ENCODE peak calls at places on chromosomes 3 and 15, in nine cellular contexts. One of them, this sample, is unnamed.

GRCh38 chr3:141368062-141368924 is at the start of gene ZBTB38:
- DNase-seq in NCI-H1105: no peak
- DNase-seq in activated naive CD4-positive, alpha-beta T cell: no peak
- DNase-seq in AG20443: peak
- DNase-seq in omental fat pad: peak
- DNase-seq in SHP77: peak
- DNase-seq in ACHN: peak
- DNase-seq in astrocyte of the spinal cord: peak
- DNase-seq in T-helper 9 cell: no peak
- DNase-seq in this sample: peak

GRCh38 chr15:67468431-67468830 is 52.5 kb upstream of the C15orf61 start:
- DNase-seq in AG20443: no peak
- DNase-seq in ACHN: no peak
- DNase-seq in NCI-H1105: peak
- DNase-seq in activated naive CD4-positive, alpha-beta T cell: no peak
- DNase-seq in astrocyte of the spinal cord: no peak
- DNase-seq in T-helper 9 cell: no peak
- DNase-seq in omental fat pad: no peak
- DNase-seq in SHP77: no peak
- DNase-seq in this sample: no peak

GRCh38 chr3:134516905-134517304 is 31.0 kb downstream of the CEP63 start:
- DNase-seq in activated naive CD4-positive, alpha-beta T cell: no peak
- DNase-seq in SHP77: no peak
- DNase-seq in AG20443: no peak
- DNase-seq in omental fat pad: no peak
- DNase-seq in astrocyte of the spinal cord: no peak
- DNase-seq in ACHN: peak
- DNase-seq in T-helper 9 cell: no peak
- DNase-seq in NCI-H1105: no peak
- DNase-seq in this sample: no peak

GRCh38 chr15:81820236-81820635 is 225.6 kb downstream of the MEX3B start:
- DNase-seq in omental fat pad: no peak
- DNase-seq in T-helper 9 cell: no peak
- DNase-seq in astrocyte of the spinal cord: no peak
- DNase-seq in activated naive CD4-positive, alpha-beta T cell: no peak
- DNase-seq in AG20443: no peak
- DNase-seq in SHP77: no peak
- DNase-seq in ACHN: no peak
- DNase-seq in NCI-H1105: no peak
- DNase-seq in this sample: no peak

GRCh38 chr3:80549173-80549572 is 781.4 kb upstream of the ROBO1 start:
- DNase-seq in activated naive CD4-positive, alpha-beta T cell: no peak
- DNase-seq in ACHN: no peak
- DNase-seq in NCI-H1105: no peak
- DNase-seq in T-helper 9 cell: no peak
- DNase-seq in AG20443: no peak
- DNase-seq in astrocyte of the spinal cord: no peak
- DNase-seq in SHP77: no peak
- DNase-seq in omental fat pad: no peak
- DNase-seq in this sample: no peak

GRCh38 chr15:63502137-63502801 is 2.1 kb upstream of the USP3 start:
- DNase-seq in omental fat pad: no peak
- DNase-seq in AG20443: no peak
- DNase-seq in NCI-H1105: no peak
- DNase-seq in ACHN: no peak
- DNase-seq in activated naive CD4-positive, alpha-beta T cell: no peak
- DNase-seq in T-helper 9 cell: no peak
- DNase-seq in SHP77: no peak
- DNase-seq in astrocyte of the spinal cord: peak
- DNase-seq in this sample: peak

GRCh38 chr3:183278479-183279088 is 25.5 kb downstream of the B3GNT5 start:
- DNase-seq in astrocyte of the spinal cord: peak
- DNase-seq in ACHN: peak
- DNase-seq in NCI-H1105: no peak
- DNase-seq in SHP77: no peak
- DNase-seq in AG20443: no peak
- DNase-seq in T-helper 9 cell: no peak
- DNase-seq in omental fat pad: no peak
- DNase-seq in activated naive CD4-positive, alpha-beta T cell: no peak
- DNase-seq in this sample: no peak

GRCh38 chr15:73989001-73989798 is 2.9 kb downstream of the STOML1 start:
- DNase-seq in SHP77: no peak
- DNase-seq in activated naive CD4-positive, alpha-beta T cell: no peak
- DNase-seq in NCI-H1105: no peak
- DNase-seq in T-helper 9 cell: no peak
- DNase-seq in ACHN: peak
- DNase-seq in astrocyte of the spinal cord: peak
- DNase-seq in omental fat pad: no peak
- DNase-seq in AG20443: peak
- DNase-seq in this sample: peak

GRCh38 chr3:1752205-1752604 is 346.5 kb upstream of the CNTN4 start:
- DNase-seq in astrocyte of the spinal cord: no peak
- DNase-seq in NCI-H1105: no peak
- DNase-seq in SHP77: no peak
- DNase-seq in T-helper 9 cell: no peak
- DNase-seq in ACHN: no peak
- DNase-seq in omental fat pad: no peak
- DNase-seq in AG20443: no peak
- DNase-seq in activated naive CD4-positive, alpha-beta T cell: no peak
- DNase-seq in this sample: peak

GRCh38 chr15:77966540-77967290 is 110.8 kb downstream of the TBC1D2B start:
- DNase-seq in activated naive CD4-positive, alpha-beta T cell: no peak
- DNase-seq in ACHN: peak
- DNase-seq in SHP77: peak
- DNase-seq in astrocyte of the spinal cord: peak
- DNase-seq in AG20443: peak
- DNase-seq in NCI-H1105: no peak
- DNase-seq in T-helper 9 cell: peak
- DNase-seq in omental fat pad: no peak
- DNase-seq in this sample: peak

GRCh38 chr3:140568842-140569520 is 108.9 kb upstream of the TRIM42 start:
- DNase-seq in NCI-H1105: no peak
- DNase-seq in AG20443: no peak
- DNase-seq in astrocyte of the spinal cord: no peak
- DNase-seq in T-helper 9 cell: no peak
- DNase-seq in SHP77: no peak
- DNase-seq in omental fat pad: no peak
- DNase-seq in activated naive CD4-positive, alpha-beta T cell: no peak
- DNase-seq in ACHN: no peak
- DNase-seq in this sample: no peak

GRCh38 chr3:4756060-4756775 is 223.0 kb upstream of the BHLHE40 start:
- DNase-seq in SHP77: no peak
- DNase-seq in T-helper 9 cell: no peak
- DNase-seq in NCI-H1105: no peak
- DNase-seq in ACHN: no peak
- DNase-seq in omental fat pad: no peak
- DNase-seq in astrocyte of the spinal cord: no peak
- DNase-seq in activated naive CD4-positive, alpha-beta T cell: no peak
- DNase-seq in AG20443: no peak
- DNase-seq in this sample: no peak

GRCh38 chr15:78049691-78050440 is 27.6 kb downstream of the TBC1D2B start:
- DNase-seq in ACHN: no peak
- DNase-seq in SHP77: no peak
- DNase-seq in NCI-H1105: no peak
- DNase-seq in astrocyte of the spinal cord: peak
- DNase-seq in T-helper 9 cell: no peak
- DNase-seq in activated naive CD4-positive, alpha-beta T cell: no peak
- DNase-seq in omental fat pad: no peak
- DNase-seq in AG20443: peak
- DNase-seq in this sample: peak

GRCh38 chr3:139238281-139239030 is 105.4 kb upstream of the MRPS22 start:
- DNase-seq in NCI-H1105: no peak
- DNase-seq in astrocyte of the spinal cord: no peak
- DNase-seq in omental fat pad: no peak
- DNase-seq in SHP77: no peak
- DNase-seq in ACHN: no peak
- DNase-seq in AG20443: peak
- DNase-seq in T-helper 9 cell: no peak
- DNase-seq in activated naive CD4-positive, alpha-beta T cell: no peak
- DNase-seq in this sample: no peak

GRCh38 chr15:76012021-76012551 is at the start of gene NRG4:
- DNase-seq in activated naive CD4-positive, alpha-beta T cell: no peak
- DNase-seq in NCI-H1105: no peak
- DNase-seq in AG20443: no peak
- DNase-seq in T-helper 9 cell: no peak
- DNase-seq in ACHN: no peak
- DNase-seq in SHP77: peak
- DNase-seq in astrocyte of the spinal cord: no peak
- DNase-seq in omental fat pad: no peak
- DNase-seq in this sample: peak

GRCh38 chr15:94620632-94621031 is 389.3 kb downstream of the MCTP2 start:
- DNase-seq in AG20443: no peak
- DNase-seq in NCI-H1105: no peak
- DNase-seq in T-helper 9 cell: no peak
- DNase-seq in SHP77: no peak
- DNase-seq in astrocyte of the spinal cord: no peak
- DNase-seq in activated naive CD4-positive, alpha-beta T cell: no peak
- DNase-seq in ACHN: no peak
- DNase-seq in omental fat pad: no peak
- DNase-seq in this sample: no peak

GRCh38 chr3:58217209-58217811 is 6.5 kb upstream of the DNASE1L3 start:
- DNase-seq in astrocyte of the spinal cord: peak
- DNase-seq in AG20443: peak
- DNase-seq in SHP77: peak
- DNase-seq in T-helper 9 cell: peak
- DNase-seq in activated naive CD4-positive, alpha-beta T cell: peak
- DNase-seq in ACHN: peak
- DNase-seq in omental fat pad: no peak
- DNase-seq in NCI-H1105: no peak
- DNase-seq in this sample: peak

GRCh38 chr3:148459931-148460513 is 237.7 kb upstream of the AGTR1 start:
- DNase-seq in SHP77: no peak
- DNase-seq in NCI-H1105: no peak
- DNase-seq in astrocyte of the spinal cord: peak
- DNase-seq in AG20443: peak
- DNase-seq in ACHN: peak
- DNase-seq in T-helper 9 cell: no peak
- DNase-seq in activated naive CD4-positive, alpha-beta T cell: no peak
- DNase-seq in omental fat pad: no peak
- DNase-seq in this sample: peak

GRCh38 chr15:43867096-43867495 is 40.3 kb downstream of the WDR76 start:
- DNase-seq in NCI-H1105: no peak
- DNase-seq in astrocyte of the spinal cord: no peak
- DNase-seq in activated naive CD4-positive, alpha-beta T cell: no peak
- DNase-seq in ACHN: no peak
- DNase-seq in T-helper 9 cell: no peak
- DNase-seq in AG20443: no peak
- DNase-seq in SHP77: no peak
- DNase-seq in omental fat pad: no peak
- DNase-seq in this sample: no peak

GRCh38 chr15:57323806-57324589 is 52.3 kb upstream of the CGNL1 start:
- DNase-seq in omental fat pad: no peak
- DNase-seq in activated naive CD4-positive, alpha-beta T cell: no peak
- DNase-seq in ACHN: peak
- DNase-seq in astrocyte of the spinal cord: peak
- DNase-seq in AG20443: no peak
- DNase-seq in NCI-H1105: no peak
- DNase-seq in T-helper 9 cell: no peak
- DNase-seq in SHP77: peak
- DNase-seq in this sample: peak

GRCh38 chr3:99967796-99968195 is 146.5 kb downstream of the FILIP1L start:
- DNase-seq in AG20443: no peak
- DNase-seq in astrocyte of the spinal cord: no peak
- DNase-seq in SHP77: no peak
- DNase-seq in T-helper 9 cell: no peak
- DNase-seq in activated naive CD4-positive, alpha-beta T cell: no peak
- DNase-seq in omental fat pad: no peak
- DNase-seq in ACHN: no peak
- DNase-seq in NCI-H1105: no peak
- DNase-seq in this sample: no peak

GRCh38 chr15:79820820-79821219 is 76.0 kb downstream of the MTHFS start:
- DNase-seq in omental fat pad: no peak
- DNase-seq in AG20443: no peak
- DNase-seq in SHP77: no peak
- DNase-seq in ACHN: no peak
- DNase-seq in T-helper 9 cell: no peak
- DNase-seq in NCI-H1105: no peak
- DNase-seq in activated naive CD4-positive, alpha-beta T cell: no peak
- DNase-seq in astrocyte of the spinal cord: no peak
- DNase-seq in this sample: no peak

GRCh38 chr3:171556133-171556532 is 95.9 kb upstream of the TNIK start:
- DNase-seq in T-helper 9 cell: no peak
- DNase-seq in astrocyte of the spinal cord: no peak
- DNase-seq in NCI-H1105: peak
- DNase-seq in ACHN: no peak
- DNase-seq in SHP77: no peak
- DNase-seq in AG20443: no peak
- DNase-seq in omental fat pad: no peak
- DNase-seq in activated naive CD4-positive, alpha-beta T cell: no peak
- DNase-seq in this sample: no peak

GRCh38 chr3:20608054-20608738 is 422.2 kb upstream of the SGO1 start:
- DNase-seq in T-helper 9 cell: no peak
- DNase-seq in ACHN: no peak
- DNase-seq in astrocyte of the spinal cord: no peak
- DNase-seq in AG20443: no peak
- DNase-seq in activated naive CD4-positive, alpha-beta T cell: no peak
- DNase-seq in SHP77: peak
- DNase-seq in omental fat pad: no peak
- DNase-seq in NCI-H1105: no peak
- DNase-seq in this sample: no peak

GRCh38 chr3:129621626-129622417 is 15.3 kb upstream of the PLXND1 start:
- DNase-seq in ACHN: no peak
- DNase-seq in T-helper 9 cell: no peak
- DNase-seq in activated naive CD4-positive, alpha-beta T cell: no peak
- DNase-seq in omental fat pad: no peak
- DNase-seq in SHP77: no peak
- DNase-seq in AG20443: no peak
- DNase-seq in NCI-H1105: no peak
- DNase-seq in astrocyte of the spinal cord: no peak
- DNase-seq in this sample: no peak

GRCh38 chr3:22157848-22158247 is 406.8 kb upstream of the ZNF385D start:
- DNase-seq in NCI-H1105: no peak
- DNase-seq in astrocyte of the spinal cord: no peak
- DNase-seq in ACHN: no peak
- DNase-seq in T-helper 9 cell: no peak
- DNase-seq in omental fat pad: no peak
- DNase-seq in SHP77: no peak
- DNase-seq in AG20443: no peak
- DNase-seq in activated naive CD4-positive, alpha-beta T cell: no peak
- DNase-seq in this sample: no peak

GRCh38 chr3:65672876-65673815 is 365.6 kb downstream of the MAGI1 start:
- DNase-seq in astrocyte of the spinal cord: peak
- DNase-seq in NCI-H1105: peak
- DNase-seq in omental fat pad: peak
- DNase-seq in activated naive CD4-positive, alpha-beta T cell: no peak
- DNase-seq in T-helper 9 cell: no peak
- DNase-seq in AG20443: peak
- DNase-seq in ACHN: peak
- DNase-seq in SHP77: peak
- DNase-seq in this sample: peak

GRCh38 chr3:107124885-107125284 is 252.4 kb upstream of the CCDC54 start:
- DNase-seq in ACHN: no peak
- DNase-seq in activated naive CD4-positive, alpha-beta T cell: no peak
- DNase-seq in AG20443: peak
- DNase-seq in astrocyte of the spinal cord: peak
- DNase-seq in NCI-H1105: no peak
- DNase-seq in T-helper 9 cell: no peak
- DNase-seq in omental fat pad: no peak
- DNase-seq in SHP77: no peak
- DNase-seq in this sample: no peak

GRCh38 chr15:74174216-74174965 is 881 bp downstream of the ISLR start:
- DNase-seq in AG20443: peak
- DNase-seq in NCI-H1105: no peak
- DNase-seq in T-helper 9 cell: no peak
- DNase-seq in activated naive CD4-positive, alpha-beta T cell: no peak
- DNase-seq in omental fat pad: no peak
- DNase-seq in astrocyte of the spinal cord: peak
- DNase-seq in SHP77: peak
- DNase-seq in ACHN: no peak
- DNase-seq in this sample: no peak

GRCh38 chr3:181292984-181293383 is 303.4 kb upstream of the DNAJC19 start:
- DNase-seq in T-helper 9 cell: no peak
- DNase-seq in NCI-H1105: no peak
- DNase-seq in omental fat pad: no peak
- DNase-seq in astrocyte of the spinal cord: peak
- DNase-seq in SHP77: no peak
- DNase-seq in ACHN: peak
- DNase-seq in activated naive CD4-positive, alpha-beta T cell: no peak
- DNase-seq in AG20443: no peak
- DNase-seq in this sample: no peak

GRCh38 chr3:126208618-126209256 is 28.4 kb upstream of the ALDH1L1 start:
- DNase-seq in ACHN: peak
- DNase-seq in NCI-H1105: peak
- DNase-seq in omental fat pad: no peak
- DNase-seq in AG20443: peak
- DNase-seq in T-helper 9 cell: no peak
- DNase-seq in SHP77: peak
- DNase-seq in astrocyte of the spinal cord: peak
- DNase-seq in activated naive CD4-positive, alpha-beta T cell: no peak
- DNase-seq in this sample: peak

This sample was measured in HT-29.